ENCODE peak calls at places on chromosomes 2 and 18, in eight cellular contexts. B is trophoblast cell, X is mammary epithelial cell, K is A549, V is HCT116, W is fibroblast of lung, R is astrocyte, H is GM23248. A is an unnamed sample. For H3K4me1, the result is how much of the 10 kb centered on the place peaks cover.

GRCh38 chr2:239279508-239280295 is 121.1 kb downstream of the HDAC4 start:
- DNase-seq in H (peak), R (no peak), B (no peak), W (no peak), K (no peak), V (no peak), X (no peak), A (no peak)

GRCh38 chr2:234495076-234495800 is 1.6 kb downstream of the ARL4C start:
- DNase-seq in R (peak), H (peak), V (no peak), X (no peak), W (no peak), K (peak), B (no peak), A (no peak)

GRCh38 chr2:6993230-6993640 is 76.0 kb downstream of the RNF144A start:
- DNase-seq in W (no peak), R (no peak), X (no peak), K (no peak), V (no peak), B (no peak), H (no peak), A (no peak)

GRCh38 chr2:237085261-237086221 is at the start of gene COPS8:
- DNase-seq in B (peak), W (peak), K (peak), H (peak), X (peak), V (peak), R (peak), A (peak)

GRCh38 chr2:216477283-216478035 is 21.2 kb upstream of the RPL37A start:
- DNase-seq in B (no peak), K (no peak), X (no peak), W (peak), R (peak), V (no peak), H (peak), A (no peak)

GRCh38 chr2:84958135-84959044 is 12.6 kb upstream of the KCMF1 start:
- DNase-seq in R (peak), X (peak), W (peak), B (peak), K (peak), V (peak), H (peak), A (peak)

GRCh38 chr18:9211955-9212354 is 75.4 kb downstream of the ANKRD12 start:
- DNase-seq in W (no peak), X (no peak), V (no peak), R (no peak), K (no peak), B (peak), H (no peak), A (no peak)

GRCh38 chr2:161139098-161139987 is 20.9 kb upstream of the TANK start:
- DNase-seq in V (no peak), K (no peak), B (peak), X (peak), R (peak), W (peak), H (peak), A (no peak)

GRCh38 chr18:3792711-3793110 is 342.7 kb downstream of the TGIF1 start:
- DNase-seq in R (no peak), B (peak), H (no peak), V (no peak), K (no peak), W (no peak), X (no peak), A (no peak)

GRCh38 chr2:108585446-108585845 is 51.2 kb downstream of the LIMS1 start:
- DNase-seq in B (no peak), X (no peak), R (peak), K (no peak), H (no peak), V (no peak), W (peak), A (no peak)

GRCh38 chr18:43393174-43393573 is 115.9 kb upstream of the SYT4 start:
- DNase-seq in V (no peak), H (no peak), R (peak), B (no peak), W (peak), X (no peak), K (no peak), A (no peak)

GRCh38 chr2:119682578-119682977 is 3.6 kb downstream of the TMEM177 start:
- DNase-seq in X (no peak), K (no peak), V (no peak), B (no peak), W (no peak), H (no peak), R (no peak), A (no peak)

GRCh38 chr2:116719841-116720240 is 1094.7 kb upstream of the DDX18 start:
- DNase-seq in B (no peak), W (peak), V (no peak), X (peak), R (peak), H (no peak), K (no peak), A (no peak)

GRCh38 chr18:41809652-41810051 is 145.4 kb upstream of the PIK3C3 start:
- DNase-seq in B (peak), H (no peak), W (no peak), R (no peak), K (no peak), V (no peak), X (peak), A (peak)

GRCh38 chr2:195514365-195514764 is 142.7 kb upstream of the SLC39A10 start:
- DNase-seq in K (no peak), R (no peak), H (peak), X (no peak), W (no peak), B (no peak), V (no peak), A (no peak)

GRCh38 chr2:84894131-84894586 is 11.3 kb upstream of the TMSB10 start:
- DNase-seq in X (peak), H (no peak), R (no peak), K (no peak), B (peak), W (no peak), V (no peak), A (peak)

GRCh38 chr2:25165992-25166618 is 2.3 kb downstream of the POMC start:
- DNase-seq in R (no peak), K (peak), W (peak), B (peak), H (no peak), X (no peak), V (peak), A (no peak)

GRCh38 chr2:128595763-128596452 is 277.2 kb upstream of the HS6ST1 start:
- DNase-seq in R (no peak), W (no peak), K (no peak), X (no peak), B (no peak), V (no peak), H (no peak), A (no peak)

GRCh38 chr2:237427807-237428506 is 14.0 kb upstream of the COL6A3 start:
- DNase-seq in X (peak), B (no peak), K (no peak), W (no peak), V (no peak), R (no peak), H (no peak), A (no peak)

GRCh38 chr2:24025264-24025663 is 15.4 kb downstream of the MFSD2B start:
- DNase-seq in B (no peak), R (no peak), V (no peak), W (no peak), H (no peak), X (no peak), K (no peak), A (no peak)

GRCh38 chr2:223681125-223681524 is 79.0 kb upstream of the SCG2 start:
- DNase-seq in B (no peak), H (no peak), W (peak), R (peak), V (no peak), K (no peak), X (no peak), A (peak)

GRCh38 chr2:3520591-3520990 is 1.3 kb upstream of the ADI1 start:
- DNase-seq in W (no peak), X (no peak), B (no peak), K (no peak), R (no peak), H (no peak), V (no peak), A (no peak)

GRCh38 chr2:158142568-158143332 is 41.1 kb downstream of the UPP2 start:
- DNase-seq in X (no peak), K (no peak), W (peak), H (no peak), B (peak), R (peak), V (no peak), A (no peak)

GRCh38 chr2:159557437-159558034 is 58.8 kb downstream of the BAZ2B start:
- DNase-seq in W (peak), V (peak), X (peak), K (peak), B (peak), R (no peak), H (peak), A (no peak)

GRCh38 chr2:241799522-241800197 is 9.3 kb upstream of the NEU4 start:
- DNase-seq in H (no peak), B (no peak), X (no peak), V (no peak), K (no peak), R (no peak), W (no peak), A (no peak)

GRCh38 chr2:46068604-46069003 is 228.6 kb upstream of the EPAS1 start:
- DNase-seq in X (no peak), W (peak), V (no peak), R (no peak), K (no peak), B (peak), H (no peak), A (peak)

GRCh38 chr2:76512421-76512820 is 801.7 kb upstream of the GCFC2 start:
- DNase-seq in R (no peak), W (no peak), V (no peak), X (no peak), K (no peak), H (no peak), B (no peak), A (no peak)

GRCh38 chr2:86785456-86785855 is 5.3 kb downstream of the CD8A start:
- DNase-seq in R (no peak), V (no peak), W (no peak), B (peak), H (no peak), X (no peak), K (no peak), A (no peak)

GRCh38 chr2:108074150-108074549 is 87.8 kb downstream of the SLC5A7 start:
- DNase-seq in W (no peak), B (no peak), V (no peak), R (no peak), K (no peak), X (no peak), H (no peak), A (no peak)

GRCh38 chr2:196902828-196903227 is 23.7 kb downstream of the PGAP1 start:
- DNase-seq in W (peak), X (no peak), V (no peak), R (peak), K (no peak), H (peak), B (no peak), A (peak)

GRCh38 chr2:238857929-238858328 is 10.0 kb downstream of the TWIST2 start:
- DNase-seq in X (no peak), W (no peak), V (no peak), R (no peak), K (no peak), B (no peak), H (peak), A (no peak)

GRCh38 chr2:65033178-65033577 is 23.0 kb upstream of the CEP68 start:
- DNase-seq in W (no peak), K (no peak), R (no peak), H (peak), V (no peak), X (no peak), B (no peak), A (no peak)

GRCh38 chr2:102796337-102796736 is 34.5 kb downstream of the TMEM182 start:
- DNase-seq in X (no peak), V (no peak), K (no peak), H (no peak), B (no peak), W (no peak), R (no peak), A (no peak)

GRCh38 chr2:204150695-204151240 is 214.2 kb downstream of the ICOS start:
- DNase-seq in V (no peak), B (no peak), H (no peak), X (no peak), R (no peak), K (no peak), W (no peak), A (no peak)

GRCh38 chr2:184416514-184416913 is 181.8 kb upstream of the ZNF804A start:
- DNase-seq in R (no peak), H (no peak), V (no peak), B (no peak), W (no peak), K (no peak), X (no peak), A (no peak)

GRCh38 chr18:5417342-5417741 is 121.8 kb upstream of the ZBTB14 start:
- DNase-seq in X (no peak), R (no peak), W (peak), K (no peak), V (no peak), B (peak), H (peak), A (no peak)

GRCh38 chr2:60366178-60366577 is 187.3 kb downstream of the BCL11A start:
- DNase-seq in R (no peak), V (no peak), H (no peak), X (no peak), W (no peak), K (no peak), B (no peak), A (no peak)

GRCh38 chr2:60368437-60368836 is 185.0 kb downstream of the BCL11A start:
- DNase-seq in K (no peak), H (no peak), V (no peak), R (no peak), X (no peak), W (no peak), B (no peak), A (no peak)

GRCh38 chr2:60365556-60365955 is 187.9 kb downstream of the BCL11A start:
- DNase-seq in X (no peak), H (no peak), K (no peak), B (peak), W (peak), V (no peak), R (peak), A (no peak)

GRCh38 chr2:60361498-60361897 is 192.0 kb downstream of the BCL11A start:
- DNase-seq in V (no peak), B (no peak), R (no peak), K (no peak), H (no peak), X (no peak), W (no peak), A (no peak)

DNA sequence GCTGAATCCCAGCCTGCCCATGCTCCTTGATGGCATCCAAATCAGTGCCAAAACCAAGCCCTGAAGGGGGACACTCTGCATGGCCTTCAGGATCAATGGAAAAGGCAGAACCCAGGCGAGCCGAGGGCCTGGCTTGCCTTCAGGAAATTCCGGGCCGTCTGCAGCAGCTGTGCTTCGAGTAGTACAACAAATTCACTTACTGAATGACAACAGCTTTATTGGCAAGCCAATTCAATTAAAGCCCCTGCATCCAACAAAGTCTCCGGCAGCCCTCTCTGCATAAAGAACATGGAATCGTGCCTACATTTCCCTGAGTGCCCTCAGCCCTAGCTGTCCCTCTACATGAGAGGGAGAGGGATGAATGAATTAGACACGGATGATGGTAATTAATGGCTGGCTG is 189.0 kb downstream of the BCL11A start:
- DNase-seq in R (no peak), B (no peak), H (no peak), V (no peak), X (no peak), K (no peak), W (no peak), A (no peak)
- H3K4me1 ChIP-seq in R (under half), B (under half), H (under half), V (under half), X (under half), K (under half), W (under half), A (under half)

DNA sequence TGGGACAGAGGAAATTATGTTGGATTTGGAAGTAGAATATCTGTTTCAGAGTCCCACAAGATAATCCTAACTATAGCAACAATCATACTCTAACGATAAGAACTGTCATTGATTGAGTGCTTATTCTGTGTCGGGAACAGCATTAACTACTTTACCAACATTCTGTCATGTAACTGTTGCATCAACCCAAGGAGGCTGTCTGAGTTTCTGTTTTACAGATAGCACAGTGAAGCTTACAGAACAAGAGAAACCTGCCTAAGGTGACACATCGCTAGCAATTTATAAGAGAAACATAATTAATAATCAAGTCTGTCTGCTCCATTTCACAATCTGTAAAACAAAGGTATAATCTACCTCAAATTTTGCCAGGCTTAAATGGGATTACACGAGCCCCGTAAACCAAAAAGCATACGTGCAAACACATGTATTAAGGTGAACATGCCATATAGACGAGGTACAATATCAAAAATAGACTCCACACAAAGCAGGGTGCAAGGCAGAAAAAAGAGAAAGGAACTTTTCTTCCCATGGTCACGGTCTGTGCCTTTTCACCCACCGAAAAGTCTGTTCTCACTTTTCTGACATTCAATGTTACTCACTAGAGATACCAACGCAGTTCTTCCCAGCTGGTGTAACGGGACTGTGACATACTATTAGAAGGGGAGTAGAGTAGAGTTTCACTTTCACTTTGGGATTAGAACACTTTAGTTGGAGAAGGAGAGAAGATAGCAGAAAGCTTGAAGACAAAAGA is 37.2 kb upstream of the SLC8A1 start:
- DNase-seq in W (peak), R (peak), V (no peak), H (peak), X (peak), K (no peak), B (peak), A (no peak)
- H3K4me2 ChIP-seq in W (peak), R (peak), V (no peak), H (peak), X (peak), K (peak), B (no peak), A (peak)

DNA sequence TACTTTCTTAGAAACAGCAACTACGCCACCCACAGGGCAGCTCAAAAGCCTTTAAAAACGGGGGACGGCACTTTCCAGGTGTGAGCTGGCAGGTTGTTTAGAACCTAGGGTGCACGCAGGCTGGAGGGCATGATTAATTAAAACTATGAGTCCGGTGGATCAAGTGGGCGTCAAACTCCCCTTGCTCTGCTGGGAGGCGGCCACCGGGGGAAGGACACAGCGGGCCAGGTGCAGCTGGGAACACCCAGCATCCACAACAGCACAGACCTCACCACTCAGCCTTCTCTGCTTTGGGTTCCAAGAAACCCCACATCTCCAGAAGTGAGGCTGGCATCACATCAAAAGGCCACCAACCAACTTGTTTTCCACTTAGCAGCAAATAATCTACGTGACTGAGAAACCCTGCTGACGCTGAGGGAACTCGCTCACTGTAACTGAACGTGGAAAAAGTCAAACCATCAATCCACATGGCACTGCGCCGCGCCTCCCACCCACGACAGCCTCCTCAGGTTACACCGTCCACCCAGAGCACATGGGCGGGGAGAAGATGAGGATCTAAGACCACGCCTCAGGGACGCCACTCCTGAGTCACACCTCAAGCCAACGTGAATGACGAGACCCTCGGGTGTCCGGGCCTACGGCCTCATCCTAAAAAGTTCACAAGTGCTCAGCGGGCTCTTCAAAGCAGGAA is 118.2 kb downstream of the ZNF516 start:
- DNase-seq in K (no peak), W (no peak), B (no peak), X (no peak), V (no peak), H (no peak), R (no peak), A (no peak)
- H3K4me1 ChIP-seq in K (under half), W (under half), B (under half), X (under half), V (under half), H (under half), R (under half), A (under half)

GRCh38 chr2:231621051-231621879 is 28.6 kb downstream of the TEX44 start:
- DNase-seq in W (no peak), V (peak), B (peak), X (no peak), K (no peak), R (no peak), H (no peak), A (peak)
- H3K4me2 ChIP-seq in W (peak), V (peak), B (peak), X (peak), K (peak), R (peak), H (no peak), A (peak)

DNA sequence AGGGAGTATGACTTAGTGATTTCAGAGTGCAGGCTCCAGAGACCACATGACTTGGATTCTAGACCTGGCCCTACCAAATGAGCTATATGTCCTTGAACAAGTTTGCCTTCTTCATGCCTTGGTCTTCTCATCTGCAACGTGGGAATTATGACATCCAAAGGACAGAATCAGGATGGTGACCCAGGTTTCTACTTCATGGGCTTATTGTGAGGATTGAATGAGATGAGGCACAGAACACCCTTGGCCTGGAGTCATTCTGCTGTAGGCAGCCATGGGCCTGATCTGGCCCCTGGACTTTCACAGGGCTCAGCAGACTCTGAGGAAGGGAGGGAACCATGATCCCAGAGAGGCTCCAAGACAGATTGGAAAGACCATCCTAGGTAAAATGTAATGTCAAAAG is 85.6 kb upstream of the HAAO start:
- DNase-seq in W (no peak), H (no peak), X (no peak), K (no peak), R (no peak), B (no peak), V (no peak), A (no peak)
- H3K4me1 ChIP-seq in W (under half), H (under half), X (under half), K (under half), R (under half), B (under half), V (under half), A (under half)

GRCh38 chr2:144198116-144198515 is 321.8 kb downstream of the ZEB2 start:
- DNase-seq in V (peak), W (peak), K (peak), X (peak), R (peak), B (peak), H (peak), A (no peak)

GRCh38 chr2:144194331-144195071 is 325.4 kb downstream of the ZEB2 start:
- DNase-seq in X (no peak), H (peak), W (no peak), R (no peak), K (no peak), V (no peak), B (no peak), A (no peak)
- H3K4me2 ChIP-seq in X (no peak), H (peak), W (no peak), R (no peak), K (no peak), V (no peak), B (no peak), A (no peak)